ENCODE peak calls at places on chromosomes 12 and 14, in seven cellular contexts. C is MM.1S, G is AG04450, M is left lung, E is lung, T is heart left ventricle, N is transverse colon. X is an unnamed sample.

GRCh38 chr12:113340061-113340460 is 5.2 kb upstream of the SLC8B1 start:
- DNase-seq in M (no peak), E (no peak), G (no peak), T (no peak), N (no peak), C (no peak), X (no peak)

GRCh38 chr12:94172973-94173372 is 24.6 kb downstream of the PLXNC1 start:
- DNase-seq in M (no peak), T (no peak), C (peak; percentile 82), E (peak; percentile 42), N (peak; percentile 31), G (peak; percentile 97), X (peak; percentile 88)

GRCh38 chr14:100573757-100574641 is 13.2 kb downstream of the BEGAIN start:
- DNase-seq in G (no peak), T (no peak), N (no peak), C (no peak), E (no peak), M (peak; percentile 63), X (no peak)

GRCh38 chr12:3624273-3624672 is 128.6 kb downstream of the CRACR2A start:
- DNase-seq in G (no peak), M (no peak), C (no peak), N (no peak), E (no peak), T (no peak), X (no peak)

GRCh38 chr12:110120878-110121277 is 3.3 kb upstream of the IFT81 start:
- DNase-seq in C (no peak), T (no peak), M (no peak), G (no peak), E (no peak), N (no peak), X (no peak)

GRCh38 chr14:35416108-35416750 is 11.7 kb upstream of the NFKBIA start:
- DNase-seq in G (no peak), E (no peak), N (peak; percentile 34), T (no peak), M (no peak), C (peak; percentile 65), X (no peak)

GRCh38 chr12:78181544-78182162 is 351.0 kb downstream of the NAV3 start:
- DNase-seq in N (peak; percentile 8), M (no peak), E (no peak), C (peak; percentile 12), T (no peak), G (no peak), X (no peak)

GRCh38 chr14:23608454-23608853 is 27.7 kb upstream of the DHRS2 start:
- DNase-seq in N (no peak), M (no peak), C (no peak), G (no peak), E (no peak), T (peak; percentile 37), X (no peak)

GRCh38 chr14:81829447-81829846 is 295.8 kb upstream of the SEL1L start:
- DNase-seq in T (no peak), N (no peak), G (no peak), E (no peak), M (peak; percentile 62), C (no peak), X (no peak)

GRCh38 chr14:101075801-101076413 is 172.4 kb upstream of the RTL1 start:
- DNase-seq in N (no peak), G (no peak), C (no peak), T (peak; percentile 10), E (peak; percentile 11), M (peak; percentile 38), X (no peak)

GRCh38 chr14:92577321-92577742 is 63.8 kb downstream of the RIN3 start:
- DNase-seq in C (peak; percentile 82), N (no peak), M (no peak), T (no peak), G (no peak), E (no peak), X (no peak)

GRCh38 chr14:81400852-81401251 is 728 bp upstream of the STON2 start:
- DNase-seq in G (peak; percentile 6), T (no peak), E (peak; percentile 75), C (no peak), N (peak; percentile 72), M (no peak), X (peak; percentile 99)

GRCh38 chr12:79098530-79098929 is 234.0 kb downstream of the SYT1 start:
- DNase-seq in G (no peak), C (no peak), N (no peak), M (no peak), T (no peak), E (no peak), X (no peak)

GRCh38 chr14:36556811-36557433 is 25.5 kb downstream of the NKX2-8 start:
- DNase-seq in C (no peak), T (no peak), G (no peak), N (no peak), E (no peak), M (no peak), X (no peak)

GRCh38 chr12:125110641-125111360 is 45.6 kb downstream of the AACS start:
- DNase-seq in N (no peak), C (no peak), G (peak; percentile 53), M (peak; percentile 4), T (no peak), E (no peak), X (peak; percentile 49)

GRCh38 chr14:101077511-101078074 is 174.1 kb upstream of the RTL1 start:
- DNase-seq in G (no peak), N (no peak), T (no peak), C (no peak), M (peak; percentile 56), E (peak; percentile 23), X (no peak)

GRCh38 chr14:101473045-101473729 is 88.1 kb upstream of the DIO3 start:
- DNase-seq in N (no peak), M (no peak), E (no peak), T (no peak), G (no peak), C (no peak), X (no peak)

GRCh38 chr14:92850492-92850891 is 56.4 kb downstream of the GOLGA5 start:
- DNase-seq in T (no peak), M (no peak), E (no peak), C (peak; percentile 41), G (no peak), N (no peak), X (no peak)

GRCh38 chr12:105561981-105562726 is 231.7 kb downstream of the C12orf75 start:
- DNase-seq in N (peak; percentile 31), T (peak; percentile 35), G (peak; percentile 62), C (no peak), E (peak; percentile 31), M (no peak), X (peak; percentile 46)

GRCh38 chr14:101851716-101852395 is 90.3 kb downstream of the PPP2R5C start:
- DNase-seq in G (no peak), N (no peak), E (no peak), M (no peak), C (no peak), T (no peak), X (no peak)

GRCh38 chr14:101328412-101329149 is 232.7 kb upstream of the DIO3 start:
- DNase-seq in T (no peak), C (no peak), G (no peak), N (no peak), M (no peak), E (no peak), X (no peak)

GRCh38 chr14:39946796-39947195 is 514.6 kb upstream of the FBXO33 start:
- DNase-seq in C (no peak), T (no peak), G (no peak), M (no peak), E (no peak), N (no peak), X (no peak)

GRCh38 chr12:45336331-45336730 is 120.4 kb downstream of the ANO6 start:
- DNase-seq in N (no peak), E (no peak), T (no peak), C (no peak), G (peak; percentile 93), M (no peak), X (peak; percentile 69)

GRCh38 chr12:83389237-83389996 is 702.7 kb downstream of the TMTC2 start:
- DNase-seq in M (peak; percentile 57), N (peak; percentile 9), T (no peak), C (peak; percentile 9), G (no peak), E (no peak), X (no peak)

GRCh38 chr14:80587096-80587724 is 354.3 kb downstream of the CEP128 start:
- DNase-seq in E (no peak), N (no peak), M (no peak), C (no peak), T (no peak), G (no peak), X (no peak)

GRCh38 chr12:18439541-18439940 is 178.2 kb downstream of the PIK3C2G start:
- DNase-seq in N (no peak), T (no peak), M (no peak), C (no peak), E (no peak), G (peak; percentile 4), X (no peak)

DNA sequence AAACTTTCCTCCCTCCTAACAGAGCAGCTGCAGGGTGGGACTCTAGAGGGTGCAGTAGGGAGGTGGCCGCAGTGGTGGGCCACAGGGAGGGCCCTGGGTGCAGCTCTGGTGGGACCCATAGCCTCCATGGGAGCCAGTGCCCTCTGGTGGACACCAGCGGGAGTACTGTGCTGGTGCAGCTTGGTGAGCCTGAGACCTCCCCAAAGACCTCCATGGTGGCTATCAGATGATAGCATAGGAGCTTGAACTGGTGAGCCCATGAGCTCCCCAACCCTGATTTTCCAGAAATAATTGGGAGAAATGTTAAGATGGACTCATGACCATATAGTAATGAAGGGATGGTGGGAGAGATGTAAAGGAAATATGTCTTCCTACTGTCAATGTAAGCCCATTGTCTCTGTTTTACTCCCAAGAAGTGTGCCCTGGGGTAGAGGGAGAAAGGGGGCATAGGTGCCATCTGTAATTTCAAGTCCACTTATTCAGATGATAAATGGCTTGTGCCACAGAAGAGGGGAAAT is 98.7 kb downstream of the GAS2L3 start:
- DNase-seq in G (no peak), T (no peak), M (peak; percentile 75), N (peak; percentile 15), E (no peak), C (peak; percentile 15), X (no peak)
- TF ChIP-seq CTCF in G (peak; percentile 53), T (peak; percentile 13), M (peak; percentile 37), N (peak; percentile 51), E (no peak), C (peak; percentile 83), X (peak; percentile 65)

GRCh38 chr12:117790948-117791347 is 177.8 kb downstream of the KSR2 start:
- DNase-seq in T (no peak), M (no peak), G (no peak), N (no peak), C (no peak), E (no peak), X (no peak)
- H3K4me3 ChIP-seq in T (no peak overlapping the region), M (no peak overlapping the region), G (no peak overlapping the region), N (no peak overlapping the region), C (no peak overlapping the region), E (no peak overlapping the region), X (no peak overlapping the region)

GRCh38 chr14:60656755-60657608 is 7.7 kb upstream of the SIX1 start:
- DNase-seq in T (no peak), M (peak; percentile 85), C (peak; percentile 51), E (no peak), N (peak; percentile 50), G (no peak), X (no peak)
- TF ChIP-seq CTCF in T (peak; percentile 29), M (peak; percentile 28), C (peak; percentile 36), E (no peak), N (peak; percentile 25), G (peak; percentile 52), X (peak; percentile 54)

DNA sequence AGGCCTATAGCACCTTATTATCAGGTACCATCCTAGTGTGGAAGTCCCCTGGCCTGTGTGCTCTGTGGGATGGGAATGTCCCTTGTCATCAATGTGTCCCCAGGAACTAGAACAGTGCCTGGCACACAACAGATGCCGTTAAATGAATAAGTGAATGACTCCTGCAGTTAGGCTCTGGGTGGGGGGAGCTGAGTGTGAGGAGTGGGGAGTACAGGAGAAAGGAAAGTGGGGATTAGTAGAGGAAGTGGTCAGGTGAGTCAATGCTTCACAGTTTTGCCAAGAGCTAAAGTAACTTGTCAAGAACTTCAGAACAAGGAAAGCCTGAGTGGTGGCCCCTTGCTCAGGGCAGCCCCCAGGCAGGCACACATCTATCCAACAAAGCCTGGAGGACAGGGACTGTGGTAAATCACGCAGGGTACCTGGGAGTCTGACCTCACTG is 33.4 kb downstream of the DAD1 start:
- DNase-seq in E (no peak), C (peak; percentile 26), T (no peak), N (no peak), M (no peak), G (no peak), X (no peak)
- H3K4me3 ChIP-seq in E (no peak overlapping the region), C (peak overlapping the region; percentile 30), T (no peak overlapping the region), N (no peak overlapping the region), M (no peak overlapping the region), G (no peak overlapping the region), X (no peak overlapping the region)